ENCODE peak calls at places on chromosomes 3 and 15, in five cellular contexts. D is naive thymus-derived CD4-positive, alpha-beta T cell; W is transverse colon; S is SJSA1; E is cardiac muscle cell. C is an unnamed sample.

GRCh38 chr15:55270301-55270700 is 19.3 kb downstream of the RAB27A start:
- DNase-seq in D (no peak), W (no peak), S (no peak), E (no peak), C (no peak)

GRCh38 chr3:39294446-39295183 is 14.8 kb upstream of the CX3CR1 start:
- DNase-seq in E (no peak), W (no peak), D (no peak), S (no peak), C (peak)

GRCh38 chr15:41340189-41340695 is 7.6 kb downstream of the NUSAP1 start:
- DNase-seq in E (no peak), D (no peak), W (no peak), S (no peak), C (no peak)

GRCh38 chr3:87810427-87810826 is 248.4 kb downstream of the CGGBP1 start:
- DNase-seq in W (no peak), D (no peak), S (no peak), E (no peak), C (no peak)

GRCh38 chr3:103965764-103966163 is 1400.9 kb upstream of the ALCAM start:
- DNase-seq in W (no peak), S (no peak), D (no peak), E (no peak), C (no peak)

GRCh38 chr3:43692085-43692484 is 1.3 kb downstream of the ABHD5 start:
- DNase-seq in D (no peak), W (no peak), S (no peak), E (no peak), C (no peak)

GRCh38 chr3:111521881-111522280 is 20.1 kb upstream of the CD96 start:
- DNase-seq in E (peak), S (peak), D (no peak), W (no peak), C (no peak)

GRCh38 chr3:94032187-94032586 is 3.8 kb upstream of the STX19 start:
- DNase-seq in W (no peak), D (no peak), S (peak), E (peak), C (no peak)

GRCh38 chr3:60189304-60189703 is 1061.9 kb downstream of the FHIT start:
- DNase-seq in E (no peak), W (no peak), D (no peak), S (no peak), C (no peak)

GRCh38 chr3:16670191-16670590 is 65.0 kb upstream of the DAZL start:
- DNase-seq in D (no peak), W (no peak), E (no peak), S (no peak), C (no peak)

GRCh38 chr3:20406621-20407020 is 220.6 kb upstream of the SGO1 start:
- DNase-seq in E (peak), S (no peak), W (no peak), D (no peak), C (no peak)

GRCh38 chr3:61935819-61936218 is 374.4 kb downstream of the PTPRG start:
- DNase-seq in E (no peak), W (peak), S (no peak), D (no peak), C (no peak)

GRCh38 chr15:95298729-95299128 is 1031.8 kb upstream of the NR2F2 start:
- DNase-seq in E (no peak), D (no peak), W (no peak), S (peak), C (peak)

GRCh38 chr3:27943106-27943505 is 221.0 kb upstream of the EOMES start:
- DNase-seq in D (no peak), S (no peak), E (peak), W (no peak), C (peak)

GRCh38 chr3:174949523-174949922 is 90.4 kb downstream of the NAALADL2 start:
- DNase-seq in S (peak), E (peak), W (no peak), D (no peak), C (no peak)
- H3K27ac ChIP-seq in S (peak), E (no peak), W (no peak), D (no peak), C (no peak)

GRCh38 chr15:89106200-89106599 is 17.9 kb downstream of the ABHD2 start:
- DNase-seq in W (no peak), S (no peak), E (no peak), D (no peak), C (no peak)

GRCh38 chr15:89104172-89104564 is 15.9 kb downstream of the ABHD2 start:
- DNase-seq in W (no peak), E (peak), D (no peak), S (no peak), C (no peak)

GRCh38 chr15:89103481-89104171 is 15.4 kb downstream of the ABHD2 start:
- DNase-seq in W (no peak), S (no peak), D (no peak), E (peak), C (no peak)

GRCh38 chr15:89107984-89108383 is 19.7 kb downstream of the ABHD2 start:
- DNase-seq in S (no peak), D (no peak), E (no peak), W (no peak), C (no peak)

DNA sequence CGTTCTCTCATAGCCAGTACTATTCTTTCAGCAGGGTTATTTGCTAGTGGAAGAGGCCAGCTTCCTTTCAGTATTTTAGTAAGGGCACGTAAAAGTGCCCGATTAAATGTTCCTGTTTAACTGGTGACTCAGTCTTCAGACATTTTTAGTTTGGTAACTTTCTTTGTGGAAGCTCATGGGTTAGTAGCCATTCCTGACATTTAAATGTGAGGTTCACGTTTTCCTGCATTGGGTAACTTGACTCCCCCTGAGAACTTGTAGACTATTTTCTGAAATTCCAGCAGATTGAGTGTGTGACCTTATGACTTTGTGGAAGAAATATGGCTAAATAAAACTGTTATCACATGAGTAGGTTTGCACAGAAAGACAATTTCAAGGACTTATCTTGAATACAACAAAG is 16.9 kb downstream of the ABHD2 start:
- DNase-seq in W (no peak), S (peak), E (peak), D (no peak), C (no peak)
- H3K27ac ChIP-seq in W (peak), S (peak), E (peak), D (no peak), C (no peak)

GRCh38 chr3:22296641-22297040 is 545.6 kb upstream of the ZNF385D start:
- DNase-seq in D (no peak), W (no peak), E (peak), S (no peak), C (no peak)
- H3K27ac ChIP-seq in D (no peak), W (no peak), E (no peak), S (no peak), C (no peak)

DNA sequence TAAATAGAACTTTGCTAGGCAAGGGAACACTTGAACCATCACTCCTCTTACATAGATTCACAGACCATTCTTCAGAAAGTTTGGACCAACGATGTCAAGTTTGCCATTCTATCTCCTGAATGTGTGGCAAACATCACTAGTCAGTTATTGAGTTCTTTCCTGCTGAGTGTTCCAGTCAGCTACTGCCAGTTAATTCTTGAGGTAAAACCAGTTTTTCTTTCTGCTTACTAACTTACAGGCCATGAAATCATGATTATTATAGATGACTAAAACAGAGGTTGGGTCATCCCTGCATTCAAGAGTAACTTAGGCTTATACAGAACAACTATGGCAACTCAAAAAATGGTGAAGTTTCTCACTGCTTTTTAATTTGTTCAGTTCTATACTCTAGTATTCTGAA is 88.2 kb downstream of the AP4E1 start:
- DNase-seq in S (no peak), D (no peak), W (no peak), E (peak), C (no peak)
- H3K27ac ChIP-seq in S (no peak), D (no peak), W (no peak), E (no peak), C (no peak)

DNA sequence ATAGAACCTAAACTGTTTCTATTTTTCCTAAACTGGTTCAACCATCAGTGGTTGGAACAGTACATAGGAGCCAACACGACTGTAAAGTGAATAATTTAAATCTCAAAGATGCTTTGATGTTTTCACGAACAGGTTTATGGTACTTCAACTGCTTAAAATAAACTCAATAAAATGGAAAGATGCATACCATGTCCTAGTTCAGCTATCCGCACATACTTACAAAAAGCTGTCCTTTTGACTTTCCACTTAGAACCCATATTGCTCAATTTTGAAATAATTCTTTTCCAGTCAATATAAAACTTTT is 915 bp downstream of the CMTM6 start:
- DNase-seq in E (no peak), D (no peak), S (no peak), W (no peak), C (no peak)
- H3K27ac ChIP-seq in E (peak), D (peak), S (peak), W (peak), C (peak)